ENCODE peak calls at places on chromosomes 4 and X, in eight cellular contexts. G, H, N, D, Z, L, I and X are unnamed samples.

GRCh38 chr4:25088342-25088952 is 57.7 kb upstream of the LGI2 start:
- DNase-seq in G (no peak), H (no peak), N (no peak), D (no peak), Z (no peak), L (peak; percentile 69), I (no peak), X (peak; percentile 21)

GRCh38 chr4:182238355-182238931 is 4.8 kb upstream of the TENM3 start:
- DNase-seq in G (no peak), H (no peak), N (no peak), D (no peak), Z (no peak), L (no peak), I (no peak), X (no peak)

GRCh38 chrX:10138726-10139125 is 18.0 kb upstream of the CLCN4 start:
- DNase-seq in G (no peak), H (no peak), N (no peak), D (no peak), Z (no peak), L (no peak), I (no peak), X (no peak)

GRCh38 chr4:1727117-1728031 is 6.1 kb downstream of the TACC3 start:
- DNase-seq in G (no peak), H (no peak), N (peak; percentile 94), D (no peak), Z (no peak), L (peak; percentile 84), I (peak; percentile 86), X (peak; percentile 65)

GRCh38 chr4:167021545-167022155 is 212.6 kb downstream of the SPOCK3 start:
- DNase-seq in G (peak; percentile 16), H (peak; percentile 10), N (peak; percentile 68), D (peak; percentile 56), Z (peak; percentile 80), L (peak; percentile 33), I (peak; percentile 76), X (peak; percentile 19)

GRCh38 chrX:23524467-23524866 is 142.8 kb upstream of the PRDX4 start:
- DNase-seq in G (no peak), H (no peak), N (no peak), D (no peak), Z (no peak), L (no peak), I (no peak), X (no peak)

GRCh38 chrX:119762718-119763117 is 4.3 kb downstream of the SOWAHD start:
- DNase-seq in G (no peak), H (no peak), N (no peak), D (no peak), Z (no peak), L (no peak), I (no peak), X (no peak)

GRCh38 chrX:68500105-68500504 is 1.3 kb downstream of the YIPF6 start:
- DNase-seq in G (no peak), H (no peak), N (no peak), D (no peak), Z (no peak), L (no peak), I (no peak), X (no peak)

GRCh38 chr4:139684351-139684750 is 18.7 kb downstream of the MGST2 start:
- DNase-seq in G (no peak), H (peak; percentile 19), N (no peak), D (no peak), Z (no peak), L (no peak), I (no peak), X (no peak)

GRCh38 chr4:118278473-118279274 is 74.1 kb downstream of the PRSS12 start:
- DNase-seq in G (peak; percentile 46), H (peak; percentile 87), N (peak; percentile 98), D (peak; percentile 96), Z (peak; percentile 90), L (peak; percentile 97), I (peak; percentile 99), X (peak; percentile 74)

GRCh38 chr4:164383187-164384181 is 370.4 kb upstream of the SMIM31 start:
- DNase-seq in G (no peak), H (no peak), N (peak; percentile 78), D (peak; percentile 42), Z (peak; percentile 69), L (peak; percentile 22), I (peak; percentile 60), X (no peak)

GRCh38 chr4:169383724-169384123 is 113.0 kb upstream of the SH3RF1 start:
- DNase-seq in G (peak; percentile 94), H (peak; percentile 69), N (no peak), D (no peak), Z (no peak), L (no peak), I (no peak), X (peak; percentile 17)

GRCh38 chrX:48956728-48957414 is 536 bp downstream of the OTUD5 start:
- DNase-seq in G (no peak), H (no peak), N (peak; percentile 82), D (no peak), Z (peak; percentile 31), L (peak; percentile 33), I (peak; percentile 71), X (no peak)

GRCh38 chrX:40299028-40299479 is 201.3 kb upstream of the BCOR start:
- DNase-seq in G (no peak), H (no peak), N (no peak), D (no peak), Z (peak; percentile 51), L (no peak), I (no peak), X (no peak)

GRCh38 chr4:99473131-99473530 is 37.7 kb upstream of the C4orf17 start:
- DNase-seq in G (no peak), H (no peak), N (no peak), D (no peak), Z (no peak), L (no peak), I (no peak), X (no peak)

GRCh38 chr4:84870398-84871163 is 95.9 kb downstream of the WDFY3 start:
- DNase-seq in G (no peak), H (no peak), N (no peak), D (no peak), Z (no peak), L (no peak), I (no peak), X (no peak)

GRCh38 chrX:106894392-106894909 is 8.7 kb downstream of the RIPPLY1 start:
- DNase-seq in G (peak; percentile 28), H (peak; percentile 46), N (no peak), D (peak; percentile 28), Z (peak; percentile 70), L (peak; percentile 45), I (no peak), X (peak; percentile 40)

GRCh38 chr4:94307231-94307840 is 35.3 kb downstream of the HPGDS start:
- DNase-seq in G (no peak), H (no peak), N (no peak), D (no peak), Z (no peak), L (no peak), I (no peak), X (no peak)

GRCh38 chr4:125736057-125736456 is 421.3 kb downstream of the FAT4 start:
- DNase-seq in G (no peak), H (no peak), N (no peak), D (no peak), Z (no peak), L (no peak), I (no peak), X (no peak)
- TF ChIP-seq CTCF in G (peak; percentile 30), H (peak; percentile 8), N (no peak), D (no peak), Z (no peak), L (no peak), I (no peak), X (peak; percentile 30)

DNA sequence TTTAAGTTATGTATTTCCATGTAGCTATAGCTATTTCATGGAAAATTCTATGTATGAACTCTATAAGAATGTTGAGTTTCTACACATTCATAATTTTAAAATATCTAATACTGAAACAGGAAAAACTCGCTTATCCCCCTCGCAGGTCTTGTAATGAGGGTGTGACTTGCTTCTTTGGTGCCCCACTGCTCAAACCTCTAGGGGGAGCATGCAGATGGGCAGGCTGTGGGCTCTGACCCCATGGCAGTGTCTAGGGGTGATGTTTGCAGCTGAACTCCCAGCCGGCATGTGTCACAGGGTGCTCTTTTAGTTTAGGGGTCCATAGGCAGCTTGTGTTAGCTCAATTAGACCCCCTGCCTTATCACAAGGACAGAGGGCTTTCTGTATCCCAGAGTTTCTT is 1825.7 kb upstream of the ADGRL3 start:
- DNase-seq in G (no peak), H (no peak), N (no peak), D (no peak), Z (no peak), L (no peak), I (no peak), X (no peak)
- TF ChIP-seq CTCF in G (no peak), H (no peak), N (no peak), D (peak; percentile 19), Z (no peak), L (no peak), I (no peak), X (no peak)

GRCh38 chr4:40507977-40508376 is 121.7 kb downstream of the RBM47 start:
- DNase-seq in G (no peak), H (no peak), N (no peak), D (no peak), Z (no peak), L (no peak), I (no peak), X (no peak)
- TF ChIP-seq CTCF in G (no peak), H (no peak), N (no peak), D (no peak), Z (no peak), L (no peak), I (no peak), X (no peak)

DNA sequence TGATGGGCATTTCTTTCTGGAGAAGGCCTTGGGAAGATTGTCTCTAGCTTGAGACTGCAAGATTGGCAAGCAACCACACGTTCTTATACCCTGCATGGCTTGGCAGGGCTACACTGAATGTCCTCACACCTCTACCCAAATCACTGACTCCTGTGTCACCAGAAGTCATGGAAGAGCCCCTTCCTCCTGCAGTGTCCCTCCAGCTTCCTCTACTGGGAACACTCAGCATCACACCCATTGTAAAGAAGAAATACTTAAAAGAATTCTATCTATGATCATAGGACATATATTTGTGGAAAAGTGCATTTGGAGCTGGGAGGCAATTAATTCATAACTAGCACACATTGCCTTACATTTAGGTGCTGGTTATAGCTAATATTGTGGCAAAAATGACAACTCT is 113.1 kb downstream of the CCSER1 start:
- DNase-seq in G (no peak), H (no peak), N (no peak), D (no peak), Z (no peak), L (no peak), I (no peak), X (no peak)
- TF ChIP-seq CTCF in G (no peak), H (no peak), N (no peak), D (no peak), Z (no peak), L (no peak), I (no peak), X (no peak)

DNA sequence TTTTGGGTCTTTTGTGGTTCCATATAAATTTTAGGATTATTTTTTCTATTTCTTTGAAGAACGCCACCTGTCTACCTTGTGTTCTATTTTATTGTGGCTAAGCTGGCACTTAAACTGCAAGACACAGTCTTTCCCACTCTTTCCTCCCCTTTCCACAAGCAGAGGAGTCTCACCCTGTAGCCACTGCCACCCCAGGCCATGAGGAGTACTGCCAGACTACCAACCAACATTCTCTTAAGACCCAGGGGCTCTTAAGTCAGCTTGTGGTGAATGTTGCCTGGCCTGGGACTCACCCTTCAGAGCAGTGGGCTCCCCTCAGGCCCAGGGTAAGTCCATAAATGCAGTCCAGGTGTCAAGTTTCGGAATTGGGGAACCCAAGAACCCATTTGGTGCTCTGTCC is 58.0 kb upstream of the FMR1 start:
- DNase-seq in G (no peak), H (no peak), N (no peak), D (no peak), Z (no peak), L (no peak), I (no peak), X (no peak)
- TF ChIP-seq CTCF in G (no peak), H (no peak), N (no peak), D (no peak), Z (no peak), L (no peak), I (no peak), X (no peak)

GRCh38 chr4:173014113-173014558 is 154.5 kb upstream of the GALNT7 start:
- DNase-seq in G (no peak), H (no peak), N (no peak), D (no peak), Z (peak; percentile 38), L (peak; percentile 30), I (no peak), X (no peak)
- TF ChIP-seq CTCF in G (peak; percentile 24), H (no peak), N (no peak), D (no peak), Z (no peak), L (no peak), I (no peak), X (no peak)